ENCODE peak calls at places on chromosomes 13 and 19, in four cellular contexts. One of them, this sample, is unnamed.

GRCh38 chr19:54430306-54431254 is 15.3 kb downstream of the TTYH1 start:
- DNase-seq in prostate gland: peak; percentile 37
- DNase-seq in right atrium auricular region: no peak
- DNase-seq in cardiac muscle cell: peak; percentile 51
- DNase-seq in this sample: no peak

GRCh38 chr13:95628488-95628887 is 16.0 kb downstream of the DZIP1 start:
- DNase-seq in prostate gland: no peak
- DNase-seq in cardiac muscle cell: no peak
- DNase-seq in right atrium auricular region: no peak
- DNase-seq in this sample: no peak

GRCh38 chr19:49654581-49654980 is 11.1 kb downstream of the IRF3 start:
- DNase-seq in prostate gland: no peak
- DNase-seq in right atrium auricular region: no peak
- DNase-seq in cardiac muscle cell: no peak
- DNase-seq in this sample: no peak

GRCh38 chr19:4689403-4689802 is 19.3 kb upstream of the MYDGF start:
- DNase-seq in cardiac muscle cell: no peak
- DNase-seq in prostate gland: no peak
- DNase-seq in right atrium auricular region: no peak
- DNase-seq in this sample: no peak

GRCh38 chr13:27919934-27920676 is at the start of gene PDX1:
- DNase-seq in cardiac muscle cell: no peak
- DNase-seq in prostate gland: no peak
- DNase-seq in right atrium auricular region: no peak
- DNase-seq in this sample: no peak

GRCh38 chr19:22893855-22894270 is 61.8 kb downstream of the ZNF723 start:
- DNase-seq in right atrium auricular region: no peak
- DNase-seq in prostate gland: no peak
- DNase-seq in cardiac muscle cell: no peak
- DNase-seq in this sample: no peak

GRCh38 chr19:14073232-14073924 is 792 bp downstream of the MISP3 start:
- DNase-seq in prostate gland: peak; percentile 53
- DNase-seq in right atrium auricular region: peak; percentile 71
- DNase-seq in cardiac muscle cell: peak; percentile 81
- DNase-seq in this sample: no peak

GRCh38 chr13:65461590-65461989 is 1768.5 kb downstream of the PCDH9 start:
- DNase-seq in right atrium auricular region: no peak
- DNase-seq in prostate gland: no peak
- DNase-seq in cardiac muscle cell: peak; percentile 72
- DNase-seq in this sample: no peak

GRCh38 chr13:50393641-50394040 is 378.4 kb downstream of the KCNRG start:
- DNase-seq in cardiac muscle cell: peak; percentile 42
- DNase-seq in prostate gland: no peak
- DNase-seq in right atrium auricular region: no peak
- DNase-seq in this sample: no peak

GRCh38 chr13:24050292-24050711 is 110.2 kb upstream of the SPATA13 start:
- DNase-seq in cardiac muscle cell: peak; percentile 71
- DNase-seq in prostate gland: peak; percentile 47
- DNase-seq in right atrium auricular region: no peak
- DNase-seq in this sample: no peak

GRCh38 chr13:66803759-66804456 is 426.2 kb downstream of the PCDH9 start:
- DNase-seq in cardiac muscle cell: no peak
- DNase-seq in prostate gland: no peak
- DNase-seq in right atrium auricular region: no peak
- DNase-seq in this sample: no peak

GRCh38 chr13:65594255-65594654 is 1635.9 kb downstream of the PCDH9 start:
- DNase-seq in cardiac muscle cell: peak; percentile 85
- DNase-seq in prostate gland: no peak
- DNase-seq in right atrium auricular region: no peak
- DNase-seq in this sample: no peak

GRCh38 chr19:13430790-13431582 is 75.3 kb downstream of the CACNA1A start:
- DNase-seq in cardiac muscle cell: peak; percentile 71
- DNase-seq in right atrium auricular region: no peak
- DNase-seq in prostate gland: no peak
- DNase-seq in this sample: no peak

GRCh38 chr13:50894042-50894441 is 15.5 kb upstream of the RNASEH2B start:
- DNase-seq in right atrium auricular region: no peak
- DNase-seq in prostate gland: no peak
- DNase-seq in cardiac muscle cell: no peak
- DNase-seq in this sample: no peak

GRCh38 chr13:35814573-35814972 is 316.6 kb downstream of the DCLK1 start:
- DNase-seq in cardiac muscle cell: no peak
- DNase-seq in right atrium auricular region: no peak
- DNase-seq in prostate gland: no peak
- DNase-seq in this sample: no peak

GRCh38 chr13:100827489-100828000 is 152.9 kb upstream of the TMTC4 start:
- DNase-seq in prostate gland: no peak
- DNase-seq in cardiac muscle cell: no peak
- DNase-seq in right atrium auricular region: no peak
- DNase-seq in this sample: no peak

GRCh38 chr19:4456843-4457653 is 546 bp downstream of the UBXN6 start:
- DNase-seq in right atrium auricular region: no peak
- DNase-seq in prostate gland: no peak
- DNase-seq in cardiac muscle cell: peak; percentile 82
- DNase-seq in this sample: no peak

GRCh38 chr13:30108216-30108912 is 199.0 kb downstream of the KATNAL1 start:
- DNase-seq in right atrium auricular region: no peak
- DNase-seq in cardiac muscle cell: no peak
- DNase-seq in prostate gland: no peak
- DNase-seq in this sample: no peak

GRCh38 chr13:46315491-46316075 is 71.5 kb downstream of the RUBCNL start:
- DNase-seq in prostate gland: no peak
- DNase-seq in cardiac muscle cell: no peak
- DNase-seq in right atrium auricular region: peak; percentile 28
- DNase-seq in this sample: no peak

GRCh38 chr19:8501547-8501946 is 893 bp downstream of the PRAM1 start:
- DNase-seq in cardiac muscle cell: no peak
- DNase-seq in right atrium auricular region: no peak
- DNase-seq in prostate gland: no peak
- DNase-seq in this sample: no peak

GRCh38 chr13:105441406-105441805 is 1094.1 kb downstream of the EFNB2 start:
- DNase-seq in right atrium auricular region: no peak
- DNase-seq in prostate gland: no peak
- DNase-seq in cardiac muscle cell: no peak
- DNase-seq in this sample: no peak

GRCh38 chr13:37139356-37139755 is 33.9 kb upstream of the CSNK1A1L start:
- DNase-seq in right atrium auricular region: no peak
- DNase-seq in prostate gland: no peak
- DNase-seq in cardiac muscle cell: no peak
- DNase-seq in this sample: no peak

GRCh38 chr13:94712812-94713555 is 639 bp upstream of the SOX21 start:
- DNase-seq in prostate gland: peak; percentile 56
- DNase-seq in right atrium auricular region: no peak
- DNase-seq in cardiac muscle cell: peak; percentile 79
- DNase-seq in this sample: no peak

GRCh38 chr13:58302349-58302748 is 670.8 kb downstream of the PCDH17 start:
- DNase-seq in right atrium auricular region: no peak
- DNase-seq in prostate gland: no peak
- DNase-seq in cardiac muscle cell: no peak
- DNase-seq in this sample: no peak

GRCh38 chr19:22784051-22784450 is at the start of gene ZNF99:
- DNase-seq in prostate gland: no peak
- DNase-seq in cardiac muscle cell: no peak
- DNase-seq in right atrium auricular region: peak; percentile 86
- DNase-seq in this sample: peak; percentile 73

GRCh38 chr13:78827471-78827870 is 168.5 kb upstream of the OBI1 start:
- DNase-seq in cardiac muscle cell: no peak
- DNase-seq in right atrium auricular region: no peak
- DNase-seq in prostate gland: no peak
- DNase-seq in this sample: no peak

GRCh38 chr13:30870049-30870884 is 35.8 kb upstream of the MEDAG start:
- DNase-seq in right atrium auricular region: peak; percentile 90
- DNase-seq in prostate gland: no peak
- DNase-seq in cardiac muscle cell: peak; percentile 99
- DNase-seq in this sample: peak; percentile 85

GRCh38 chr19:48271531-48272151 is 1.8 kb downstream of the ZNF114 start:
- DNase-seq in prostate gland: no peak
- DNase-seq in right atrium auricular region: no peak
- DNase-seq in cardiac muscle cell: peak; percentile 64
- DNase-seq in this sample: peak; percentile 52

GRCh38 chr13:50893211-50893852 is 16.3 kb upstream of the RNASEH2B start:
- DNase-seq in cardiac muscle cell: peak; percentile 29
- DNase-seq in prostate gland: no peak
- DNase-seq in right atrium auricular region: no peak
- DNase-seq in this sample: no peak

GRCh38 chr19:16764280-16764679 is 44.6 kb downstream of the NWD1 start:
- DNase-seq in prostate gland: no peak
- DNase-seq in right atrium auricular region: no peak
- DNase-seq in cardiac muscle cell: no peak
- DNase-seq in this sample: no peak

GRCh38 chr19:16764793-16765433 is 45.3 kb downstream of the NWD1 start:
- DNase-seq in prostate gland: no peak
- DNase-seq in right atrium auricular region: no peak
- DNase-seq in cardiac muscle cell: no peak
- DNase-seq in this sample: no peak

GRCh38 chr19:16756649-16757048 is 37.0 kb downstream of the NWD1 start:
- DNase-seq in prostate gland: no peak
- DNase-seq in right atrium auricular region: no peak
- DNase-seq in cardiac muscle cell: no peak
- DNase-seq in this sample: no peak

DNA sequence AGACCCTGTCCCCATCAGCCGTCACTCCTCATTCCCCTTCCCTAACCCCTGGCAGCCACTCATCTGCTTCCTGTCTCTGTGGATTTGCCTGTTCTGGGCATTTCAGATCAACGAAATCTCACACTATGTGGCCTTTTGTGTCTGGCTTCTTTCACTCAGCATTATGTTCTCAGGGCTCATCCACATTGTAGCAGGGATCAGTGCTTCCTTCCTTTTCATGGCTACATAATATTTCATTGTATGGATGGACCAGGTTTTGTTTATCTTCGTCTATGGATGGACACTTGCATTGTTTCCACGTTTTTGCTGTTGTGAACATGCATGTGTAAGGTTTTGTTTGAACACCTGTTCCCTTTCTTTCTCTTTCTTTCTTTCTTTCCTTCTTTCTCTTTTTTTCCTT is 41.3 kb downstream of the NWD1 start:
- DNase-seq in prostate gland: no peak
- DNase-seq in right atrium auricular region: no peak
- DNase-seq in cardiac muscle cell: no peak
- DNase-seq in this sample: no peak
- H3K4me1 ChIP-seq in prostate gland: no peaks in the 10 kb centered on the region
- H3K4me1 ChIP-seq in right atrium auricular region: no peaks in the 10 kb centered on the region
- H3K4me1 ChIP-seq in cardiac muscle cell: no peaks in the 10 kb centered on the region
- H3K4me1 ChIP-seq in this sample: no peaks in the 10 kb centered on the region

DNA sequence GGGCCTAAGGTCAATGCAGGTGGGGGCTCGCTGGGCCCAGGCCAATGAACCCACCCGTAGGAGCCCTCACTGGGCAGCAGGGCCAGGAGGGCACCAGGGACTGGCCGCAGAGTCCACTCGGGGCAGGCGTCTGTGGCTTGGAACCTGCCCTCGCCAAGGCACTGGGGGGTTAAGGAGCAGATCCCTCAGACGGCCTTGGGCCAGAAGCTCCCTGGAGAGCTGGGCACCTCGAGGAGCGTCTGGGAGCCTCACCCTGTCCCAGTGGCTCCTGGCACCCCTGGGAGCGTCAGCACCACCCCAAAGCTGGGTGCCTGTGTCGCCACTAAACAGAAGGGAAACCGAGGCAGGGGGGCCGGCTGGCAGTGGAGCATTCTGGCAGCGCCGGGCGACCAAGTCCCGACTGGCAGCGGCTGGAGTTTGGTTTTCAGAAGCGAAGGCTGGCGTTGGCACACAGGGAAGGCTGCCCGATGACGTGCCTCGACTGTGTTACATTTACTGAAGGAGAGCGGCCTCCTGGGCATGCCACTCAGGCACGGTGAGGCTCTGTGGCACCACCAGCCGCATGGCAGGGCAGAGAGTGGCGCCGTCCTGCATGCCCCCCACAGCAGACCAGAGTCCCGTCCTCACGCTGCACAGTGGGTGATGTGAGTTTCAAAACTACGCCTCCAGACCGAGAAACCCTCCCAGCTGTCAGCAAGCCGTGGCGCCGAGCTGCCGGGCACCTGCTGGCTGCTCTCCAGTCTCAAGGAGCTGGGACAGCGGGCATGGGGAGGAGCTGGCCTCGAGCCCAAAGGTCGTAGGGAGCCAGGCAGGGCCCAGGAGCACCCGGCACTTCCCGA is 9.2 kb upstream of the MEX3D start:
- DNase-seq in prostate gland: no peak
- DNase-seq in right atrium auricular region: no peak
- DNase-seq in cardiac muscle cell: no peak
- DNase-seq in this sample: no peak
- H3K36me3 ChIP-seq in prostate gland: no peaks in the 10 kb centered on the region
- H3K36me3 ChIP-seq in right atrium auricular region: peaks cover 41% of the 10 kb centered on the region
- H3K36me3 ChIP-seq in cardiac muscle cell: peaks cover 28% of the 10 kb centered on the region
- H3K36me3 ChIP-seq in this sample: peaks cover 38% of the 10 kb centered on the region

DNA sequence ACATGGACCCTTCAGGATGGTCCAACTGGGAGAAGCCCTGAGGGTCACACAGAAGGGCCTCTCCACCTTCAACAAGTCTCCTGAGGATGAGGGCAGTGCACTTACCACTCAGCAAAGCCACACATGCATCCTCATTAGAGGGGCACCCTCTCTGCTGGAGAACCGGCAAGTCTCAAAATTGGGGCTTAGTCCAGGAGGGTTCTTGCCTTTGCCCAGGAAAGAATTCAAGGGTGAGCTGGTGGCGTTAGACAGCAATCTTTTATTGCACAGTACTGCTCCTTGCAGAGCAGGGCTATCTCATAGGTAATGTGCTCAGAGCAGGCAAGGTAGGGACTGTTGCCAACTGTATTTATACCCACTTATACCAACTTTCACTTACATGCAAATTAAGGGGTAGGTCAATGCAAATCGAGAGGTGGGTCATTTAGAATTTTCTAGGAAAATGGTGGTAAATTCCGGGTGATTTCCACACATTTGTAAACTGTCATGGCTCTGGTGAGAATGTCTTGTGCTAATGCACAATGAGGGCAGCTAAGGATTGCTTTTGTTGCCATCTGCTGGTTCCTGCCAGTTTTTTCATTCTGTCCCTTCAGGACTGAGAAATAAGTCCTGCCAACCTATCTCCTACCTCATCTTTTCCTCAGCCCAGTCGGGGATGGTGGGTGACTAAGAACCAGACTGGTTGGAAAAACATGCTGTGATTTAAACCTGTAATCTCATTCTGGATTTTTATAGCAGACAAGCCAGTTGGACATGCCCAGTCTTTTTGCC is 27.8 kb upstream of the IGSF23 start:
- DNase-seq in cardiac muscle cell: peak; percentile 55
- DNase-seq in prostate gland: no peak
- DNase-seq in right atrium auricular region: no peak
- DNase-seq in this sample: no peak
- TF ChIP-seq CTCF in cardiac muscle cell: peak; percentile 24
- TF ChIP-seq CTCF in prostate gland: no peak
- TF ChIP-seq CTCF in right atrium auricular region: no peak
- TF ChIP-seq CTCF in this sample: no peak

GRCh38 chr13:110364081-110364480 is 57.0 kb downstream of the COL4A2 start:
- DNase-seq in cardiac muscle cell: no peak
- DNase-seq in prostate gland: no peak
- DNase-seq in right atrium auricular region: no peak
- DNase-seq in this sample: peak; percentile 48

GRCh38 chr13:110368408-110368807 is 61.3 kb downstream of the COL4A2 start:
- DNase-seq in prostate gland: no peak
- DNase-seq in right atrium auricular region: no peak
- DNase-seq in cardiac muscle cell: no peak
- DNase-seq in this sample: no peak

GRCh38 chr13:110366733-110367132 is 59.6 kb downstream of the COL4A2 start:
- DNase-seq in prostate gland: no peak
- DNase-seq in right atrium auricular region: no peak
- DNase-seq in cardiac muscle cell: no peak
- DNase-seq in this sample: peak; percentile 24

GRCh38 chr13:110367620-110368019 is 60.5 kb downstream of the COL4A2 start:
- DNase-seq in right atrium auricular region: no peak
- DNase-seq in prostate gland: no peak
- DNase-seq in cardiac muscle cell: no peak
- DNase-seq in this sample: peak; percentile 30

GRCh38 chr13:110365876-110366275 is 58.8 kb downstream of the COL4A2 start:
- DNase-seq in right atrium auricular region: no peak
- DNase-seq in prostate gland: no peak
- DNase-seq in cardiac muscle cell: no peak
- DNase-seq in this sample: no peak
- H3K4me1 ChIP-seq in right atrium auricular region: peaks cover 49% of the 10 kb centered on the region
- H3K4me1 ChIP-seq in prostate gland: no peaks in the 10 kb centered on the region
- H3K4me1 ChIP-seq in cardiac muscle cell: peaks cover 56% of the 10 kb centered on the region
- H3K4me1 ChIP-seq in this sample: peaks cover 46% of the 10 kb centered on the region

This sample was measured in ascending aorta.